ENCODE peak calls at places on chromosome 1, in six cellular contexts. One of them, this sample, is unnamed.

GRCh38 chr1:37998913-37999433 is 6.3 kb downstream of the FHL3 start:
- DNase-seq in ecto neural progenitor cell: no peak
- DNase-seq in COR-L47: no peak
- DNase-seq in substantia nigra: no peak
- DNase-seq in M059J: no peak
- DNase-seq in GDM1: no peak
- DNase-seq in this sample: no peak

GRCh38 chr1:163410073-163410522 is 88.3 kb downstream of the NUF2 start:
- DNase-seq in GDM1: no peak
- DNase-seq in ecto neural progenitor cell: peak
- DNase-seq in COR-L47: peak
- DNase-seq in substantia nigra: no peak
- DNase-seq in M059J: peak
- DNase-seq in this sample: peak

GRCh38 chr1:231519166-231519565 is 9.3 kb upstream of the TSNAX start:
- DNase-seq in COR-L47: no peak
- DNase-seq in M059J: peak
- DNase-seq in GDM1: no peak
- DNase-seq in ecto neural progenitor cell: no peak
- DNase-seq in substantia nigra: no peak
- DNase-seq in this sample: no peak

GRCh38 chr1:109113787-109114568 is at the start of gene ELAPOR1:
- DNase-seq in M059J: peak
- DNase-seq in substantia nigra: no peak
- DNase-seq in COR-L47: peak
- DNase-seq in GDM1: no peak
- DNase-seq in ecto neural progenitor cell: peak
- DNase-seq in this sample: no peak

GRCh38 chr1:3352952-3353331 is 101.5 kb upstream of the ARHGEF16 start:
- DNase-seq in substantia nigra: no peak
- DNase-seq in M059J: no peak
- DNase-seq in GDM1: no peak
- DNase-seq in ecto neural progenitor cell: no peak
- DNase-seq in COR-L47: peak
- DNase-seq in this sample: no peak

GRCh38 chr1:30609336-30610280 is 113.8 kb downstream of the MATN1 start:
- DNase-seq in ecto neural progenitor cell: peak
- DNase-seq in COR-L47: no peak
- DNase-seq in M059J: no peak
- DNase-seq in substantia nigra: no peak
- DNase-seq in GDM1: no peak
- DNase-seq in this sample: no peak

GRCh38 chr1:8184301-8184700 is 133.6 kb upstream of the SLC45A1 start:
- DNase-seq in GDM1: no peak
- DNase-seq in COR-L47: no peak
- DNase-seq in substantia nigra: no peak
- DNase-seq in M059J: peak
- DNase-seq in ecto neural progenitor cell: no peak
- DNase-seq in this sample: no peak

GRCh38 chr1:10109372-10109771 is 76.6 kb downstream of the UBE4B start:
- DNase-seq in GDM1: no peak
- DNase-seq in substantia nigra: no peak
- DNase-seq in COR-L47: no peak
- DNase-seq in ecto neural progenitor cell: no peak
- DNase-seq in M059J: no peak
- DNase-seq in this sample: no peak

GRCh38 chr1:185144233-185144632 is 12.5 kb downstream of the TRMT1L start:
- DNase-seq in M059J: peak
- DNase-seq in COR-L47: no peak
- DNase-seq in GDM1: no peak
- DNase-seq in substantia nigra: no peak
- DNase-seq in ecto neural progenitor cell: no peak
- DNase-seq in this sample: no peak